ENCODE peak calls at places on chromosomes 16 and 17, in eight cellular contexts. N, Z, G, O, E, A, B and L are unnamed samples.

GRCh38 chr16:87790278-87791023 is 24.7 kb upstream of the KLHDC4 start:
- DNase-seq in O (peak), N (no peak), G (no peak), E (no peak), B (no peak), Z (peak), A (no peak), L (no peak)

GRCh38 chr17:1532836-1533602 is 16.6 kb upstream of the INPP5K start:
- DNase-seq in O (no peak), Z (no peak), G (peak), N (peak), B (no peak), A (no peak), E (peak), L (no peak)

GRCh38 chr16:50006954-50007353 is 18.1 kb upstream of the CNEP1R1 start:
- DNase-seq in N (no peak), G (no peak), O (no peak), Z (no peak), A (no peak), B (no peak), E (no peak), L (no peak)

GRCh38 chr16:19851476-19851875 is 33.2 kb downstream of the GPRC5B start:
- DNase-seq in Z (no peak), N (no peak), A (no peak), B (no peak), G (no peak), E (no peak), O (peak), L (no peak)

GRCh38 chr17:49968380-49969133 is 433 bp upstream of the DLX4 start:
- DNase-seq in O (no peak), G (no peak), A (peak), B (no peak), Z (peak), N (peak), E (peak), L (peak)

GRCh38 chr17:15954222-15954621 is 9.3 kb downstream of the ADORA2B start:
- DNase-seq in A (peak), E (no peak), G (no peak), Z (peak), O (peak), N (no peak), B (peak), L (no peak)

GRCh38 chr17:80753946-80754345 is 209.3 kb downstream of the RPTOR start:
- DNase-seq in A (no peak), Z (no peak), G (no peak), E (no peak), B (no peak), O (peak), N (no peak), L (no peak)

GRCh38 chr17:77927777-77928518 is 30.6 kb upstream of the TNRC6C start:
- DNase-seq in A (no peak), N (no peak), E (no peak), B (no peak), G (no peak), O (peak), Z (no peak), L (no peak)

GRCh38 chr16:87273471-87274030 is 43.6 kb downstream of the C16orf95 start:
- DNase-seq in A (no peak), E (no peak), Z (no peak), G (no peak), N (no peak), O (peak), B (no peak), L (no peak)

GRCh38 chr17:8225813-8226535 is 15.6 kb upstream of the AURKB start:
- DNase-seq in B (peak), Z (peak), A (peak), O (no peak), N (peak), E (peak), G (no peak), L (no peak)

GRCh38 chr17:37299257-37299985 is 76.4 kb upstream of the C17orf78 start:
- DNase-seq in O (no peak), G (no peak), B (no peak), E (no peak), Z (no peak), N (no peak), A (no peak), L (no peak)

GRCh38 chr16:19718624-19718965 is 524 bp downstream of the IQCK start:
- DNase-seq in G (no peak), Z (peak), O (no peak), N (no peak), B (no peak), A (no peak), E (peak), L (no peak)

GRCh38 chr16:17377360-17378324 is 93.1 kb downstream of the XYLT1 start:
- DNase-seq in O (no peak), N (no peak), A (no peak), G (no peak), Z (peak), E (no peak), B (no peak), L (no peak)

GRCh38 chr16:65195998-65196397 is 74.1 kb upstream of the CDH11 start:
- DNase-seq in A (no peak), G (no peak), E (no peak), N (no peak), Z (no peak), B (no peak), O (no peak), L (no peak)

GRCh38 chr17:50117202-50118040 is 12.5 kb downstream of the SAMD14 start:
- DNase-seq in E (peak), B (no peak), A (peak), O (no peak), N (peak), G (no peak), Z (peak), L (no peak)

GRCh38 chr17:17206149-17206912 is at the start of gene PLD6:
- DNase-seq in N (no peak), G (no peak), B (no peak), Z (peak), A (peak), E (peak), O (peak), L (peak)

GRCh38 chr17:41681776-41682175 is 6.9 kb upstream of the EIF1 start:
- DNase-seq in B (no peak), G (no peak), Z (no peak), A (no peak), E (no peak), N (no peak), O (no peak), L (no peak)

GRCh38 chr17:47719411-47720152 is 13.5 kb upstream of the TBX21 start:
- DNase-seq in A (no peak), E (peak), B (peak), O (no peak), Z (no peak), N (no peak), G (no peak), L (no peak)

GRCh38 chr16:17318200-17318599 is 152.6 kb downstream of the XYLT1 start:
- DNase-seq in G (no peak), N (no peak), E (no peak), Z (peak), O (no peak), B (no peak), A (peak), L (peak)

GRCh38 chr16:49621240-49622083 is 234.4 kb downstream of the ZNF423 start:
- DNase-seq in Z (no peak), O (peak), B (no peak), A (no peak), E (no peak), G (no peak), N (peak), L (peak)

GRCh38 chr17:76399175-76400172 is 15.1 kb downstream of the SPHK1 start:
- DNase-seq in O (no peak), A (no peak), E (no peak), G (no peak), N (no peak), Z (no peak), B (no peak), L (no peak)

GRCh38 chr17:20960871-20961270 is 81.9 kb downstream of the USP22 start:
- DNase-seq in N (no peak), O (no peak), E (no peak), B (no peak), A (no peak), Z (no peak), G (no peak), L (no peak)

GRCh38 chr17:38667099-38667786 is 7.5 kb downstream of the EPOP start:
- DNase-seq in A (peak), Z (peak), B (peak), G (peak), E (peak), O (peak), N (peak), L (peak)

GRCh38 chr16:69166221-69166833 is 20.6 kb upstream of the SNTB2 start:
- DNase-seq in O (peak), A (no peak), G (no peak), Z (no peak), E (no peak), N (peak), B (peak), L (no peak)

GRCh38 chr16:69169051-69169450 is 17.9 kb upstream of the SNTB2 start:
- DNase-seq in A (no peak), G (no peak), B (no peak), E (no peak), Z (no peak), O (no peak), N (no peak), L (no peak)

GRCh38 chr16:69166946-69167930 is 19.7 kb upstream of the SNTB2 start:
- DNase-seq in B (no peak), A (no peak), N (no peak), G (no peak), O (peak), E (no peak), Z (no peak), L (no peak)

GRCh38 chr16:69169607-69170352 is 17.2 kb upstream of the SNTB2 start:
- DNase-seq in G (no peak), N (no peak), O (peak), A (no peak), E (no peak), Z (no peak), B (no peak), L (no peak)

DNA sequence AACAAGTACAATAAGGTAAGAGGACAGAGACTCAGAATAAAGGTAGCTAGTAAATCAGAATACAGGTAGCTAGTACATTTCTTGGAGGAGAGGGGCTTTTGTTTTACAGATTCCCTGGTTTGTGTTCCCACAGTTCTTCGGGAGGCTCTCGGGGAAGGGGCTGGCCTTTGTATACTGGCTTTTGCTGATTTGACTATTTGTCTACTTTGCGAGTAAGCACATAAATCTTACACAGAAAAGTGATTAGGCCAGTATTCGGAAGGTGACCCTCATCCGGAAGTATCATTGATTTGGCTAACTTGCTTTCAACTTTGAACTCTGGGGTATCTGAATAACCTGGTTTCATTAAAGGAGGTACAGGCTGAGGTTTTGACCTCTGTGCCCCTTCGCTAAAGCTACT is 21.4 kb upstream of the SNTB2 start:
- DNase-seq in N (no peak), E (no peak), B (no peak), A (no peak), Z (no peak), O (no peak), G (no peak), L (no peak)
- H3K27ac ChIP-seq in N (peak), E (no peak), B (peak), A (no peak), Z (no peak), O (no peak), G (no peak), L (no peak)

DNA sequence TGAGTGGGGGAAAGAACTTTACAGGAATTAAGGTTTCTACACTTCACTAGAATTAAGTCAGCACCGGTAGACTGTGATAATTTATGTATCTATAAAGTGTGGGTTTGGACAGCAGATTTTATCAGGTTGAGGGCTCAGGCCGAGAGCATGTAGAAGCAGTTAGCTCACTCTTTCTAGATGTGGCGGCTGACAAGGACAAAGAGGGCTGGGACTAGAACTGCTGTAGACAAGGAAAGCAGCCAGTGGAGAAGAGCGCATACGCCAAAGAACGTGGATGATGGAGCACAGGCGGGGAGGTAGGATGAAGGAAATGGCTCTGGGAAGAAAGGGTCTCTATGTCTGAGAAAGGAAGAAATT is 504 bp upstream of the GOSR1 start:
- DNase-seq in Z (no peak), B (no peak), E (peak), N (peak), A (no peak), O (no peak), G (no peak), L (no peak)
- H3K27ac ChIP-seq in Z (peak), B (no peak), E (peak), N (peak), A (peak), O (peak), G (no peak), L (peak)

GRCh38 chr17:4507361-4508111 is 8.9 kb downstream of the SPNS2 start:
- DNase-seq in E (no peak), N (no peak), Z (no peak), G (no peak), A (peak), B (no peak), O (no peak), L (no peak)

GRCh38 chr17:4509923-4510614 is 11.4 kb downstream of the SPNS2 start:
- DNase-seq in E (no peak), A (no peak), N (no peak), O (peak), Z (peak), B (no peak), G (no peak), L (no peak)

GRCh38 chr17:4508207-4508606 is 9.5 kb downstream of the SPNS2 start:
- DNase-seq in O (no peak), A (no peak), E (no peak), N (no peak), G (no peak), B (no peak), Z (no peak), L (no peak)

GRCh38 chr17:4510615-4510941 is 11.9 kb downstream of the SPNS2 start:
- DNase-seq in O (peak), G (no peak), A (no peak), N (no peak), B (no peak), E (no peak), Z (no peak), L (no peak)

DNA sequence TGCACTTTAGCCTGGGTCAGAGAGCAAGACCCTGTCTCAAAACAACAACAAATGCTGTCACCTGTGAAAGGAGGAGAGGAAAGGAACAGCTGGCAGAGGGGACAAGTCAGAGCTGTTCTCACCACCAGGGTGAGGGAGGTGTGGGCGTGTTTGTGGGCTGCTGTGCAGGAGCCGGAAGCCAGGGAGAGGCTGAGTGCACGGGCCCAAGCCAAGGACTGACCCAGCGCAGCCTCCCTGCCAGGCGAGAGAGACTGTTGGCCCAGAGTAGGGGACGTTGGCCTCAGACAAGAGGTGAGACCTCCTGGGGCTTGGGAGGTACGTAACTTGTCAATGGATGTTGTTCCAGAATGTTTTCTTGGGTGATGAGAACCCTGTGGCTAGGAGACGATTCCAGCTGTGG is 10.7 kb downstream of the SPNS2 start:
- DNase-seq in G (no peak), Z (peak), O (peak), B (no peak), E (no peak), N (no peak), A (peak), L (no peak)
- H3K27ac ChIP-seq in G (no peak), Z (peak), O (peak), B (no peak), E (no peak), N (no peak), A (peak), L (peak)

GRCh38 chr16:27460663-27461482 is 58.9 kb downstream of the IL21R start:
- DNase-seq in B (no peak), Z (no peak), N (no peak), A (no peak), O (no peak), E (no peak), G (no peak), L (peak)
- H3K27ac ChIP-seq in B (no peak), Z (no peak), N (no peak), A (peak), O (no peak), E (no peak), G (no peak), L (peak)

DNA sequence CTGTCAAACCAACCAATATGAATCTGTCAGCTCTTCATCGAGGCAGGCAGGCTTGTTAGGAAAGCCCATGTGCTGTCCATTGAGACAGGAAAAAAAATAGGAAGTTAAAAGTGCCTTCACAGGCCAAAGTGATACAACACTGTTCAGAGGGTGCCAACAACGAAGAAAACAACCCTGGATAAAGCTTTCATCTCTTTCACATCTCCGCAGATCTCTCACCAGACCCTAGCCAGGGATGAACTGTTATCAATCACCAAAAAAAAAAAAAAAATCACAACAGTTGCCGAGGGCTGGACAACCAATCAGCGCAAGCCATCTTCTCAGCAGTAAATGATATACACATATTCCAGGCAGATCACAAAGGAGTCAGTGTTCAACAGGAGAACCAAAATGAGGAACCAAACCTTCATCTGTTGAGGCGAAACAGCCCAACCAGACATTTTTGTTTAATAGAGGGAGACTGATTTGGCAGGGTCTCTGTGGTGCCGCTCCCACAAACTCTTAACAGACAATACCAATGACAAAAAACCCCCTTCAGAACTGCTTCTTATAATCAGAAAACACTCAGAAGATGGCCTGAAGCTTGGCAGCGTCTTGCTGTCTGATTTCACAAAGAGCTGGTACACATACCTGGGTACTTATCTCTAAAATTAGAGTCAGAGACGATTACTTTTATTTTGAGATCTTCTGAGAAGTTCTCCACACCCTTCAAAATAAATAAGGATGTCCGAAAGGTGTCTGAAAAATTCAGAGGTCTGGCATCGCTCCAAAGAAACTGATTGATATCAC is 1.9 kb downstream of the MAP3K14 start:
- DNase-seq in N (no peak), O (no peak), G (no peak), Z (no peak), B (no peak), A (no peak), E (no peak), L (no peak)
- H3K27ac ChIP-seq in N (no peak), O (peak), G (no peak), Z (peak), B (no peak), A (peak), E (no peak), L (peak)

DNA sequence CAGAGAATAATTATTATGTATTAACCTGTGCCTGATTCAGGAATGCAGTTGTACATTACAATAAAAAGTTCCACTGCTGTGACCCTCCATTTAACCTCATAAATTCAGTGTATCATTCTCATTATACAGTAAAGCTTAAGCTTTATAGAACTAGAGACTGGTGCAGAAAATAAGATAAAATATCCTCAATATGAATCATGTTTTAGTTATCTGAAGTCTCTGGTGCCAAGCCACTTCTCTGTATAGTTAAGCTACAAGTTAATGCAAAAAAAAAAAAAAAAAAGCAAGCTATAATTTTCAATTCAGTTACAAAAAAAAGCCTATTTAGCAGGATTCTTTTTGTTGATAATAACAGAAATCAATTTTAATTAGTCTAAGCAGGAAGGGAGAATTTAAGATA is 22.4 kb upstream of the SMIM36 start:
- DNase-seq in A (no peak), B (no peak), G (no peak), E (no peak), N (no peak), O (no peak), Z (no peak), L (no peak)
- H3K27ac ChIP-seq in A (no peak), B (no peak), G (no peak), E (no peak), N (no peak), O (no peak), Z (no peak), L (no peak)